ENCODE peak calls at places on chromosomes 11 and 22, in seven cellular contexts. Q, R, M, A, O, V and T are unnamed samples.

GRCh38 chr11:60125962-60126585 is 37.6 kb downstream of the MS4A2 start:
- DNase-seq in Q (no peak), R (no peak), M (no peak), A (peak; percentile 35), O (no peak), V (no peak), T (no peak)

GRCh38 chr11:117840881-117841581 is 16.5 kb upstream of the FXYD2 start:
- DNase-seq in Q (peak; percentile 11), R (peak; percentile 42), M (no peak), A (peak; percentile 4), O (no peak), V (peak; percentile 7), T (no peak)

GRCh38 chr22:49752598-49753091 is 75.0 kb downstream of the BRD1 start:
- DNase-seq in Q (no peak), R (peak; percentile 40), M (no peak), A (no peak), O (no peak), V (no peak), T (no peak)

GRCh38 chr11:18065572-18065971 is 19.5 kb upstream of the TPH1 start:
- DNase-seq in Q (no peak), R (no peak), M (no peak), A (no peak), O (no peak), V (no peak), T (no peak)

GRCh38 chr11:35305670-35306382 is 113.5 kb downstream of the SLC1A2 start:
- DNase-seq in Q (no peak), R (no peak), M (peak; percentile 50), A (peak; percentile 38), O (peak; percentile 46), V (no peak), T (no peak)

GRCh38 chr11:9137293-9138132 is 46.1 kb upstream of the SCUBE2 start:
- DNase-seq in Q (peak; percentile 78), R (peak; percentile 83), M (peak; percentile 75), A (peak; percentile 86), O (peak; percentile 68), V (peak; percentile 70), T (peak; percentile 79)

GRCh38 chr11:35013514-35014191 is 97.2 kb downstream of the PDHX start:
- DNase-seq in Q (no peak), R (no peak), M (peak; percentile 76), A (no peak), O (no peak), V (no peak), T (no peak)

GRCh38 chr11:117827521-117828511 is 3.3 kb upstream of the FXYD2 start:
- DNase-seq in Q (peak; percentile 14), R (peak; percentile 51), M (no peak), A (peak; percentile 5), O (no peak), V (peak; percentile 45), T (no peak)

GRCh38 chr22:17810570-17811116 is 36.4 kb upstream of the BID start:
- DNase-seq in Q (no peak), R (no peak), M (no peak), A (no peak), O (no peak), V (peak; percentile 72), T (no peak)

GRCh38 chr11:35337136-35337918 is 82.0 kb downstream of the SLC1A2 start:
- DNase-seq in Q (no peak), R (no peak), M (peak; percentile 99), A (no peak), O (peak; percentile 95), V (no peak), T (no peak)

GRCh38 chr11:58057481-58057880 is 26.7 kb downstream of the OR6Q1 start:
- DNase-seq in Q (no peak), R (no peak), M (peak; percentile 28), A (no peak), O (no peak), V (no peak), T (no peak)

GRCh38 chr11:125918140-125918840 is 14.0 kb downstream of the DDX25 start:
- DNase-seq in Q (no peak), R (no peak), M (peak; percentile 20), A (no peak), O (no peak), V (no peak), T (no peak)

GRCh38 chr11:58334708-58335107 is 24.2 kb downstream of the OR5B17 start:
- DNase-seq in Q (no peak), R (no peak), M (peak; percentile 86), A (no peak), O (no peak), V (no peak), T (no peak)

GRCh38 chr11:95570845-95571244 is 218.7 kb downstream of the FAM76B start:
- DNase-seq in Q (no peak), R (no peak), M (no peak), A (no peak), O (no peak), V (no peak), T (no peak)

GRCh38 chr11:121132211-121132976 is 31.4 kb downstream of the TECTA start:
- DNase-seq in Q (no peak), R (no peak), M (peak; percentile 42), A (no peak), O (peak; percentile 15), V (no peak), T (no peak)

GRCh38 chr11:83195649-83196048 is 2.1 kb downstream of the ANKRD42 start:
- DNase-seq in Q (no peak), R (no peak), M (no peak), A (no peak), O (no peak), V (no peak), T (no peak)

GRCh38 chr11:83193315-83194283 is at the start of gene ANKRD42:
- DNase-seq in Q (peak; percentile 90), R (peak; percentile 96), M (peak; percentile 100), A (peak; percentile 95), O (peak; percentile 97), V (peak; percentile 95), T (peak; percentile 95)

GRCh38 chr11:83195176-83195531 is 1.6 kb downstream of the ANKRD42 start:
- DNase-seq in Q (no peak), R (no peak), M (peak; percentile 34), A (no peak), O (peak; percentile 28), V (no peak), T (no peak)

GRCh38 chr11:83192846-83193245 is 666 bp upstream of the ANKRD42 start:
- DNase-seq in Q (no peak), R (no peak), M (peak; percentile 48), A (no peak), O (no peak), V (no peak), T (no peak)

DNA sequence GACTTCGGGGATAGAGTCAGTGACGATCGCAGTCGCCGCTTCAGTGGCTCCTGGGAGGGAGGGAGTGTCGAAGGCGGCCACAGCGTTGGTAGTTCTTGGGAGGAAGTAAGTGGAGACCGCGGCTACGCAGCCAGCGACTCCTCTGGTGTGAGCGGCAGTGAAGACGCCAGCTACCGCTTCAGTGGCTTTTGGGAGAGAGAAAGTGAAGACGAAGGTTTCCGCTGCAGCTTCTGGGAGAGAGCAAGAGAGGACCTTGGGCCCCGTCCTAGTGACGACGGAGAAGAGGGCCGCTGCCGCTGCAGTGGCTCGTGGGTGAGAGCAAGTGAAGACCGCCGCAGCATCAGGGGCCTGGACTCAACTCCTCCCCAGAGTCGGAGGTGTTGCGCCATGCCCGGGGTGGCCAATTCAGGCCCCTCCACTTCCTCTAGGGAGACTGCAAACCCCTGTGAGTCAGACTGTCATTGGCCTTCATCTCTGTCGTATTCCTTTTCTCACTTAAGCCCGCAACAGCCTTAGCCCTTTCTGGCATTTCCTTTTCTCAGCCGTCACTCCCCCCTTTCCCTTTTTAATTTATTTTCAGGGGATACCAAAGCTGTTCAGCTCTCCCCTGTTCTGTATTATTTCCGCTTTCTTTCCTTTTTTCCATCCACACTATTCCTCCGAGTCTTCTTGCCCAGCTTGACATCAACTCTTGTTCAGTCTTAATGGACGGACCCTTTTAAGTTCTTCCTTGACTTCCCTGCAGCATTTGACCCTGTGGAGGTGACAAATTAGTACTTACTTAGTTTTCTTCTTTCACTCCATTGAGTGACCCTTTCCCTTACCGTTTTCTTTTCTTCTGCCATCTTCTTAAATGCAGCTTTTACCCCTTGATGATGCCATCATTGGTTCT is 1.0 kb downstream of the ANKRD42 start:
- DNase-seq in Q (peak; percentile 76), R (peak; percentile 91), M (peak; percentile 90), A (peak; percentile 53), O (peak; percentile 63), V (peak; percentile 72), T (peak; percentile 38)
- H3K4me1 ChIP-seq in Q (peaks cover 7% of the 10 kb centered on the region), R (peaks cover 35% of the 10 kb centered on the region), M (peaks cover 42% of the 10 kb centered on the region), A (peaks cover 20% of the 10 kb centered on the region), O (peaks cover 17% of the 10 kb centered on the region), V (peaks cover 33% of the 10 kb centered on the region), T (peaks cover 45% of the 10 kb centered on the region)

DNA sequence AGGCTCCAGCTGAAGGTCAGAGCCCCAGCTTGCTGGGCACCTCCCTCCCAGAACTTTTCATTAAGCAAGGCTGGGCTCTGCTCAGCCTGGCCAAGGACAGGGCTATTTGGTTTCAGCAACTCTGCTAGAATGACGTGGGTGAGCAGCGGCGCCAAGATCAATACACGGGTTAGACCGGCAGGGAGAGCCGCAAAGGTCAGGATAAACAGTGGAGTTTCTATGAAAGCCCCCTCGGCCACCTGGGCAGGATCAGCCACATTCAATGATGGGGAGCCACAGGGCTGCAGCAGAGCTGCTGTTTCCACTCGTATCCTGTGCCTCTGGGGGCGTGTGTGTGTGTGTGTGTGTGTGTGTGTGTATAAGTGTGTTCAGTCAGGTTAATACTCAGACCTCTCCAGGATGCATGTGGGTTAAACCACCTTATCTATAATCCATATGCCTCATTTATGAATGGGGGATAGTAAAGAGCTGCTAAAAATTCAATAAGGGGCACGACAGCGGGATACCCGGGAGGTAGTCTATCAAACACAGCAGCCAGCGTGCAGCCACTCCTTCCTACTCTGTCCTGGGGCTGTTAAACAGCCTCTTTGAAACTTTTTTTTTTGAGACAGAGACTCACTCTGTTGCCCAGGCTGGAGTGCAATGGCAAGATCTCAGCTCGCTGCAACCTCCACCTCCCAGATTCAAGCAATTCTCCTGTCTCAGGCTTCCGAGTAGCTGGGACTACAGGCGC is 34.8 kb downstream of the MYH9 start:
- DNase-seq in Q (no peak), R (peak; percentile 96), M (no peak), A (no peak), O (no peak), V (peak; percentile 71), T (peak; percentile 82)
- H3K4me1 ChIP-seq in Q (peaks cover 8% of the 10 kb centered on the region), R (peaks cover 94% of the 10 kb centered on the region), M (peaks cover 61% of the 10 kb centered on the region), A (peaks cover 13% of the 10 kb centered on the region), O (peaks cover 94% of the 10 kb centered on the region), V (peaks cover 98% of the 10 kb centered on the region), T (peaks cover 70% of the 10 kb centered on the region)

GRCh38 chr22:23115369-23115768 is 26.4 kb downstream of the RSPH14 start:
- DNase-seq in Q (no peak), R (no peak), M (no peak), A (no peak), O (no peak), V (no peak), T (no peak)

GRCh38 chr22:23113847-23114720 is 27.7 kb downstream of the RSPH14 start:
- DNase-seq in Q (no peak), R (no peak), M (no peak), A (no peak), O (no peak), V (no peak), T (no peak)

GRCh38 chr22:23112472-23113012 is 29.2 kb downstream of the RSPH14 start:
- DNase-seq in Q (no peak), R (no peak), M (no peak), A (no peak), O (no peak), V (no peak), T (no peak)

GRCh38 chr22:23114721-23115020 is 27.1 kb downstream of the RSPH14 start:
- DNase-seq in Q (no peak), R (no peak), M (no peak), A (no peak), O (no peak), V (no peak), T (no peak)

GRCh38 chr22:23113067-23113846 is 28.5 kb downstream of the RSPH14 start:
- DNase-seq in Q (no peak), R (no peak), M (no peak), A (no peak), O (no peak), V (no peak), T (no peak)
- H3K4me1 ChIP-seq in Q (no peaks in the 10 kb centered on the region), R (no peaks in the 10 kb centered on the region), M (no peaks in the 10 kb centered on the region), A (no peaks in the 10 kb centered on the region), O (no peaks in the 10 kb centered on the region), V (peaks cover 15% of the 10 kb centered on the region), T (peaks cover 4% of the 10 kb centered on the region)

GRCh38 chr11:63535734-63536133 is 874 bp upstream of the PLAAT4 start:
- DNase-seq in Q (no peak), R (no peak), M (no peak), A (no peak), O (no peak), V (no peak), T (no peak)
- H3K4me1 ChIP-seq in Q (peaks cover 4% of the 10 kb centered on the region), R (peaks cover 51% of the 10 kb centered on the region), M (peaks cover 9% of the 10 kb centered on the region), A (peaks cover 42% of the 10 kb centered on the region), O (peaks cover 27% of the 10 kb centered on the region), V (peaks cover 28% of the 10 kb centered on the region), T (peaks cover 35% of the 10 kb centered on the region)